ENCODE peak calls at places on chromosomes 12 and 14, in nine cellular contexts. One of them, this sample, is unnamed.

GRCh38 chr14:73245401-73246325 is 8.4 kb downstream of the PAPLN start:
- DNase-seq in hepatocyte: peak
- DNase-seq in cardiac fibroblast: peak
- DNase-seq in pancreas: peak
- DNase-seq in uterus: no peak
- DNase-seq in lower leg skin: peak
- DNase-seq in fibroblast of lung: no peak
- DNase-seq in nephron progenitor cell: no peak
- DNase-seq in tibial artery: no peak
- DNase-seq in this sample: no peak

GRCh38 chr14:32417956-32418552 is 89.0 kb downstream of the AKAP6 start:
- DNase-seq in hepatocyte: peak
- DNase-seq in cardiac fibroblast: peak
- DNase-seq in pancreas: peak
- DNase-seq in uterus: no peak
- DNase-seq in lower leg skin: no peak
- DNase-seq in fibroblast of lung: peak
- DNase-seq in nephron progenitor cell: no peak
- DNase-seq in tibial artery: no peak
- DNase-seq in this sample: no peak

GRCh38 chr12:3315201-3315661 is 175.8 kb upstream of the PRMT8 start:
- DNase-seq in hepatocyte: no peak
- DNase-seq in cardiac fibroblast: peak
- DNase-seq in pancreas: peak
- DNase-seq in uterus: peak
- DNase-seq in lower leg skin: no peak
- DNase-seq in fibroblast of lung: peak
- DNase-seq in nephron progenitor cell: no peak
- DNase-seq in tibial artery: no peak
- DNase-seq in this sample: no peak

GRCh38 chr14:106670006-106670405 is 1143.6 kb downstream of the TMEM121 start:
- DNase-seq in hepatocyte: no peak
- DNase-seq in cardiac fibroblast: no peak
- DNase-seq in pancreas: no peak
- DNase-seq in uterus: no peak
- DNase-seq in lower leg skin: no peak
- DNase-seq in fibroblast of lung: no peak
- DNase-seq in nephron progenitor cell: no peak
- DNase-seq in tibial artery: no peak
- DNase-seq in this sample: no peak

GRCh38 chr12:51820721-51821422 is 27.6 kb downstream of the FIGNL2 start:
- DNase-seq in hepatocyte: no peak
- DNase-seq in cardiac fibroblast: peak
- DNase-seq in pancreas: peak
- DNase-seq in uterus: peak
- DNase-seq in lower leg skin: no peak
- DNase-seq in fibroblast of lung: peak
- DNase-seq in nephron progenitor cell: peak
- DNase-seq in tibial artery: no peak
- DNase-seq in this sample: no peak

GRCh38 chr14:69048456-69048855 is 69.4 kb upstream of the ACTN1 start:
- DNase-seq in hepatocyte: peak
- DNase-seq in cardiac fibroblast: no peak
- DNase-seq in pancreas: no peak
- DNase-seq in uterus: no peak
- DNase-seq in lower leg skin: no peak
- DNase-seq in fibroblast of lung: peak
- DNase-seq in nephron progenitor cell: no peak
- DNase-seq in tibial artery: no peak
- DNase-seq in this sample: no peak

GRCh38 chr12:72274926-72275325 is 2.8 kb downstream of the TRHDE start:
- DNase-seq in hepatocyte: peak
- DNase-seq in cardiac fibroblast: peak
- DNase-seq in pancreas: no peak
- DNase-seq in uterus: peak
- DNase-seq in lower leg skin: no peak
- DNase-seq in fibroblast of lung: peak
- DNase-seq in nephron progenitor cell: no peak
- DNase-seq in tibial artery: no peak
- DNase-seq in this sample: no peak

GRCh38 chr12:28878629-28879028 is 270.4 kb upstream of the FAR2 start:
- DNase-seq in hepatocyte: no peak
- DNase-seq in cardiac fibroblast: no peak
- DNase-seq in pancreas: no peak
- DNase-seq in uterus: no peak
- DNase-seq in lower leg skin: no peak
- DNase-seq in fibroblast of lung: no peak
- DNase-seq in nephron progenitor cell: no peak
- DNase-seq in tibial artery: no peak
- DNase-seq in this sample: no peak

GRCh38 chr14:72741836-72742681 is 151.8 kb downstream of the DPF3 start:
- DNase-seq in hepatocyte: no peak
- DNase-seq in cardiac fibroblast: no peak
- DNase-seq in pancreas: no peak
- DNase-seq in uterus: no peak
- DNase-seq in lower leg skin: peak
- DNase-seq in fibroblast of lung: no peak
- DNase-seq in nephron progenitor cell: peak
- DNase-seq in tibial artery: peak
- DNase-seq in this sample: no peak

GRCh38 chr14:105049753-105050550 is 15.3 kb downstream of the GPR132 start:
- DNase-seq in hepatocyte: no peak
- DNase-seq in cardiac fibroblast: no peak
- DNase-seq in pancreas: no peak
- DNase-seq in uterus: no peak
- DNase-seq in lower leg skin: no peak
- DNase-seq in fibroblast of lung: no peak
- DNase-seq in nephron progenitor cell: no peak
- DNase-seq in tibial artery: no peak
- DNase-seq in this sample: no peak

GRCh38 chr12:8146416-8146771 is 10.4 kb upstream of the ZNF705A start:
- DNase-seq in hepatocyte: no peak
- DNase-seq in cardiac fibroblast: no peak
- DNase-seq in pancreas: no peak
- DNase-seq in uterus: no peak
- DNase-seq in lower leg skin: no peak
- DNase-seq in fibroblast of lung: no peak
- DNase-seq in nephron progenitor cell: no peak
- DNase-seq in tibial artery: no peak
- DNase-seq in this sample: no peak

GRCh38 chr12:127284870-127285431 is 982.0 kb upstream of the TMEM132C start:
- DNase-seq in hepatocyte: no peak
- DNase-seq in cardiac fibroblast: peak
- DNase-seq in pancreas: no peak
- DNase-seq in uterus: no peak
- DNase-seq in lower leg skin: peak
- DNase-seq in fibroblast of lung: peak
- DNase-seq in nephron progenitor cell: no peak
- DNase-seq in tibial artery: no peak
- DNase-seq in this sample: peak

GRCh38 chr14:76974365-76974764 is 54.1 kb downstream of the IRF2BPL start:
- DNase-seq in hepatocyte: no peak
- DNase-seq in cardiac fibroblast: no peak
- DNase-seq in pancreas: no peak
- DNase-seq in uterus: no peak
- DNase-seq in lower leg skin: no peak
- DNase-seq in fibroblast of lung: no peak
- DNase-seq in nephron progenitor cell: no peak
- DNase-seq in tibial artery: no peak
- DNase-seq in this sample: no peak

GRCh38 chr14:70008863-70009262 is 129.6 kb downstream of the SMOC1 start:
- DNase-seq in hepatocyte: no peak
- DNase-seq in cardiac fibroblast: no peak
- DNase-seq in pancreas: no peak
- DNase-seq in uterus: no peak
- DNase-seq in lower leg skin: no peak
- DNase-seq in fibroblast of lung: no peak
- DNase-seq in nephron progenitor cell: no peak
- DNase-seq in tibial artery: no peak
- DNase-seq in this sample: no peak

GRCh38 chr12:77049767-77050353 is 15.5 kb downstream of the E2F7 start:
- DNase-seq in hepatocyte: peak
- DNase-seq in cardiac fibroblast: peak
- DNase-seq in pancreas: peak
- DNase-seq in uterus: no peak
- DNase-seq in lower leg skin: no peak
- DNase-seq in fibroblast of lung: peak
- DNase-seq in nephron progenitor cell: no peak
- DNase-seq in tibial artery: no peak
- DNase-seq in this sample: peak

GRCh38 chr12:105053116-105053572 is 31.1 kb downstream of the ALDH1L2 start:
- DNase-seq in hepatocyte: peak
- DNase-seq in cardiac fibroblast: peak
- DNase-seq in pancreas: peak
- DNase-seq in uterus: peak
- DNase-seq in lower leg skin: peak
- DNase-seq in fibroblast of lung: peak
- DNase-seq in nephron progenitor cell: peak
- DNase-seq in tibial artery: peak
- DNase-seq in this sample: peak

GRCh38 chr12:53295891-53296219 is 513 bp downstream of the PFDN5 start:
- DNase-seq in hepatocyte: no peak
- DNase-seq in cardiac fibroblast: no peak
- DNase-seq in pancreas: no peak
- DNase-seq in uterus: no peak
- DNase-seq in lower leg skin: no peak
- DNase-seq in fibroblast of lung: no peak
- DNase-seq in nephron progenitor cell: no peak
- DNase-seq in tibial artery: no peak
- DNase-seq in this sample: no peak

GRCh38 chr12:53299101-53299453 is 418 bp upstream of the MYG1 start:
- DNase-seq in hepatocyte: peak
- DNase-seq in cardiac fibroblast: peak
- DNase-seq in pancreas: no peak
- DNase-seq in uterus: no peak
- DNase-seq in lower leg skin: no peak
- DNase-seq in fibroblast of lung: peak
- DNase-seq in nephron progenitor cell: no peak
- DNase-seq in tibial artery: no peak
- DNase-seq in this sample: peak

GRCh38 chr12:53298154-53298553 is 1.3 kb upstream of the MYG1 start:
- DNase-seq in hepatocyte: no peak
- DNase-seq in cardiac fibroblast: peak
- DNase-seq in pancreas: no peak
- DNase-seq in uterus: no peak
- DNase-seq in lower leg skin: no peak
- DNase-seq in fibroblast of lung: peak
- DNase-seq in nephron progenitor cell: no peak
- DNase-seq in tibial artery: no peak
- DNase-seq in this sample: no peak

GRCh38 chr12:53292441-53292840 is 2.9 kb upstream of the PFDN5 start:
- DNase-seq in hepatocyte: no peak
- DNase-seq in cardiac fibroblast: no peak
- DNase-seq in pancreas: no peak
- DNase-seq in uterus: no peak
- DNase-seq in lower leg skin: no peak
- DNase-seq in fibroblast of lung: no peak
- DNase-seq in nephron progenitor cell: no peak
- DNase-seq in tibial artery: no peak
- DNase-seq in this sample: no peak

DNA sequence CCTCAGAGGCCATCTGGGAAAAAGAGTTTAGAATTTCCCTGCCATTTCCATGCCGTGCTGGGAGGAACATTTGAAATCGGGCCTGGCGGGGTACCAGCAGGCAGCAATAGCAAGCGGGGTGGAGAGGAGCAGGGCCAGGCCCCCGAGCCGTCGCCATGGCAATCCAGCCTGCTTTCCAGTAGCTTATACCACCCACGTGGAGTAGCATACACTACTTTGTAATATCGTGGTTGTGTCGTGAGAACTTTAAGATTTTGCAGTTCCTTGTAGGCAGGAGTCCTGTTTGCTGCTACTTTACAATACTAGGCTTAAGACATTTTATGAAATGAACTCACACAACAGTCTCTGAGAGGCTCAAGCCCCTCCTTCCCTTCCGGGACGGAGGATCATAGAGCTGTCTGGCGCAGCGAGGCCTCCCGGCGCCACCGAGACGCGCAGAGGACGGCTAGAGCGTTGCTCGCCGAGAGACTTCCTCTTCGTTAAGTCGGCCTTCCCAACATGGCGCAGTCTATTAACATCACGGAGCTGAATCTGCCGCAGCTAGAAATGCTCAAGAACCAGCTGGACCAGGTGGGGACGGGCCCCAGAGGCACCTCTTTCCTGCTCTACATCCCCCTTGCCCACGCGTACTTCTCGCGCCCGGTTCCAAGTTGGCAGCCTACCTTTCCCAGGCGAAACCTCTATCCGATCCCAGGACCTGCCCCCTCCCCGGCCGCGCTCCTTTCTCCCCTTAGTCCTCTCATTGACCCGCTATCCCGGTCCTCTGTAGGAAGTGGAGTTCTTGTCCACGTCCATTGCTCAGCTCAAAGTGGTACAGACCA is at the start of gene PFDN5:
- DNase-seq in hepatocyte: peak
- DNase-seq in cardiac fibroblast: peak
- DNase-seq in pancreas: peak
- DNase-seq in uterus: peak
- DNase-seq in lower leg skin: peak
- DNase-seq in fibroblast of lung: peak
- DNase-seq in nephron progenitor cell: peak
- DNase-seq in tibial artery: peak
- DNase-seq in this sample: peak
- TF ChIP-seq CTCF in hepatocyte: no peak
- TF ChIP-seq CTCF in cardiac fibroblast: peak
- TF ChIP-seq CTCF in pancreas: no peak
- TF ChIP-seq CTCF in uterus: peak
- TF ChIP-seq CTCF in lower leg skin: no peak
- TF ChIP-seq CTCF in fibroblast of lung: no peak
- TF ChIP-seq CTCF in nephron progenitor cell: no peak
- TF ChIP-seq CTCF in tibial artery: no peak
- TF ChIP-seq CTCF in this sample: no peak

GRCh38 chr12:53791735-53792326 is 40.1 kb upstream of the CISTR start:
- DNase-seq in hepatocyte: peak
- DNase-seq in cardiac fibroblast: peak
- DNase-seq in pancreas: no peak
- DNase-seq in uterus: no peak
- DNase-seq in lower leg skin: no peak
- DNase-seq in fibroblast of lung: no peak
- DNase-seq in nephron progenitor cell: peak
- DNase-seq in tibial artery: no peak
- DNase-seq in this sample: no peak
- TF ChIP-seq CTCF in hepatocyte: peak
- TF ChIP-seq CTCF in cardiac fibroblast: peak
- TF ChIP-seq CTCF in pancreas: peak
- TF ChIP-seq CTCF in uterus: no peak
- TF ChIP-seq CTCF in lower leg skin: no peak
- TF ChIP-seq CTCF in fibroblast of lung: peak
- TF ChIP-seq CTCF in nephron progenitor cell: peak
- TF ChIP-seq CTCF in tibial artery: peak
- TF ChIP-seq CTCF in this sample: peak

GRCh38 chr14:93536945-93537344 is 106.2 kb downstream of the UNC79 start:
- DNase-seq in hepatocyte: peak
- DNase-seq in cardiac fibroblast: peak
- DNase-seq in pancreas: no peak
- DNase-seq in uterus: no peak
- DNase-seq in lower leg skin: no peak
- DNase-seq in fibroblast of lung: no peak
- DNase-seq in nephron progenitor cell: no peak
- DNase-seq in tibial artery: no peak
- DNase-seq in this sample: no peak
- TF ChIP-seq CTCF in hepatocyte: peak
- TF ChIP-seq CTCF in cardiac fibroblast: no peak
- TF ChIP-seq CTCF in pancreas: no peak
- TF ChIP-seq CTCF in uterus: no peak
- TF ChIP-seq CTCF in lower leg skin: no peak
- TF ChIP-seq CTCF in fibroblast of lung: peak
- TF ChIP-seq CTCF in nephron progenitor cell: no peak
- TF ChIP-seq CTCF in tibial artery: no peak
- TF ChIP-seq CTCF in this sample: no peak

GRCh38 chr14:65429757-65430156 is 17.2 kb downstream of the FUT8 start:
- DNase-seq in hepatocyte: no peak
- DNase-seq in cardiac fibroblast: no peak
- DNase-seq in pancreas: no peak
- DNase-seq in uterus: no peak
- DNase-seq in lower leg skin: no peak
- DNase-seq in fibroblast of lung: no peak
- DNase-seq in nephron progenitor cell: no peak
- DNase-seq in tibial artery: no peak
- DNase-seq in this sample: no peak
- TF ChIP-seq CTCF in hepatocyte: no peak
- TF ChIP-seq CTCF in cardiac fibroblast: no peak
- TF ChIP-seq CTCF in pancreas: no peak
- TF ChIP-seq CTCF in uterus: no peak
- TF ChIP-seq CTCF in lower leg skin: no peak
- TF ChIP-seq CTCF in fibroblast of lung: no peak
- TF ChIP-seq CTCF in nephron progenitor cell: no peak
- TF ChIP-seq CTCF in tibial artery: no peak
- TF ChIP-seq CTCF in this sample: no peak

This sample was measured in astrocyte of the cerebellum.